ENCODE peak calls at places on chromosome 11, in nine cellular contexts. S, C, F, P, I, J, Z, B and T are unnamed samples.

GRCh38 chr11:73493838-73494598 is 103.9 kb downstream of the FAM168A start:
- DNase-seq in J (peak; percentile 7), C (no peak), Z (peak; percentile 90), S (no peak), B (peak; percentile 46), P (peak; percentile 27), I (no peak), F (no peak), T (no peak)

GRCh38 chr11:15861256-15861655 is 495.1 kb downstream of the SOX6 start:
- DNase-seq in Z (no peak), P (no peak), S (no peak), I (no peak), F (no peak), C (no peak), J (no peak), B (no peak), T (no peak)

GRCh38 chr11:125062931-125063428 is at the start of gene SLC37A2:
- DNase-seq in C (peak; percentile 92), Z (no peak), F (peak; percentile 62), B (no peak), I (peak; percentile 73), J (no peak), S (peak; percentile 73), P (peak; percentile 64), T (peak; percentile 78)

GRCh38 chr11:84608788-84609309 is 1018.3 kb downstream of the DLG2 start:
- DNase-seq in Z (no peak), F (no peak), C (no peak), S (no peak), I (no peak), B (no peak), P (no peak), J (no peak), T (no peak)

GRCh38 chr11:122756417-122756816 is 81.9 kb upstream of the CRTAM start:
- DNase-seq in P (no peak), B (no peak), J (no peak), F (no peak), C (no peak), S (peak; percentile 34), Z (no peak), I (peak; percentile 52), T (peak; percentile 94)

GRCh38 chr11:90288207-90288821 is 65.5 kb upstream of the CHORDC1 start:
- DNase-seq in J (peak; percentile 5), I (no peak), Z (peak; percentile 16), P (peak; percentile 41), C (no peak), B (no peak), F (no peak), S (no peak), T (no peak)

GRCh38 chr11:111303476-111303875 is 5.1 kb downstream of the POU2AF3 start:
- DNase-seq in F (no peak), P (no peak), J (no peak), S (peak; percentile 77), C (peak; percentile 66), I (peak; percentile 61), B (no peak), Z (no peak), T (no peak)

GRCh38 chr11:112511271-112511670 is 250.6 kb upstream of the PLET1 start:
- DNase-seq in C (peak; percentile 83), F (no peak), B (no peak), S (no peak), Z (no peak), P (no peak), I (no peak), J (no peak), T (no peak)

GRCh38 chr11:6443269-6444003 is 2.6 kb upstream of the HPX start:
- DNase-seq in Z (no peak), P (peak; percentile 56), S (peak; percentile 63), C (no peak), B (no peak), I (peak; percentile 61), F (no peak), J (peak; percentile 41), T (peak; percentile 13)

GRCh38 chr11:32829680-32830412 is at the start of gene PRRG4:
- DNase-seq in C (no peak), J (no peak), P (no peak), I (peak; percentile 87), B (no peak), S (peak; percentile 85), Z (no peak), F (no peak), T (no peak)

GRCh38 chr11:112608466-112608865 is 347.8 kb upstream of the PLET1 start:
- DNase-seq in Z (no peak), J (no peak), P (no peak), C (no peak), S (no peak), I (no peak), F (no peak), B (no peak), T (no peak)

GRCh38 chr11:64055077-64055476 is 19.3 kb downstream of the FLRT1 start:
- DNase-seq in S (no peak), P (no peak), C (no peak), Z (no peak), I (no peak), B (no peak), F (no peak), J (no peak), T (no peak)

GRCh38 chr11:70367071-70367470 is 31.3 kb upstream of the CTTN start:
- DNase-seq in S (no peak), F (no peak), C (no peak), P (peak; percentile 60), J (no peak), Z (no peak), B (no peak), I (no peak), T (no peak)

GRCh38 chr11:123159146-123159857 is 35.7 kb downstream of the CLMP start:
- DNase-seq in J (no peak), F (no peak), P (no peak), B (no peak), Z (no peak), S (no peak), C (no peak), I (no peak), T (peak; percentile 13)

GRCh38 chr11:3052109-3052479 is 5.1 kb downstream of the CARS1 start:
- DNase-seq in F (no peak), I (no peak), J (no peak), C (no peak), Z (no peak), S (no peak), B (no peak), P (no peak), T (no peak)
- TF ChIP-seq POLR2AphosphoS5 in F (no peak), I (no peak), J (peak; percentile 40), C (no peak), Z (no peak), S (no peak), B (no peak), P (no peak), T (no peak)

GRCh38 chr11:66956689-66957290 is 1.4 kb downstream of the PC start:
- DNase-seq in C (no peak), S (peak; percentile 27), P (no peak), Z (no peak), F (no peak), J (no peak), I (no peak), B (no peak), T (no peak)
- H3K27me3 ChIP-seq in C (no peaks in the 10 kb centered on the region), S (no peaks in the 10 kb centered on the region), P (no peaks in the 10 kb centered on the region), Z (no peaks in the 10 kb centered on the region), F (no peaks in the 10 kb centered on the region), J (no peaks in the 10 kb centered on the region), I (no peaks in the 10 kb centered on the region), B (no peaks in the 10 kb centered on the region), T (peaks cover 30% of the 10 kb centered on the region)

GRCh38 chr11:119030329-119031047 is at the start of gene SLC37A4:
- DNase-seq in F (peak; percentile 94), Z (peak; percentile 97), B (peak; percentile 98), S (peak; percentile 99), P (peak; percentile 98), J (peak; percentile 93), I (peak; percentile 100), C (peak; percentile 99), T (peak; percentile 99)
- TF ChIP-seq POLR2AphosphoS5 in F (peak; percentile 25), Z (peak; percentile 97), B (peak; percentile 29), S (peak; percentile 69), P (peak; percentile 63), J (peak; percentile 85), I (peak; percentile 86), C (peak; percentile 78), T (peak; percentile 41)

DNA sequence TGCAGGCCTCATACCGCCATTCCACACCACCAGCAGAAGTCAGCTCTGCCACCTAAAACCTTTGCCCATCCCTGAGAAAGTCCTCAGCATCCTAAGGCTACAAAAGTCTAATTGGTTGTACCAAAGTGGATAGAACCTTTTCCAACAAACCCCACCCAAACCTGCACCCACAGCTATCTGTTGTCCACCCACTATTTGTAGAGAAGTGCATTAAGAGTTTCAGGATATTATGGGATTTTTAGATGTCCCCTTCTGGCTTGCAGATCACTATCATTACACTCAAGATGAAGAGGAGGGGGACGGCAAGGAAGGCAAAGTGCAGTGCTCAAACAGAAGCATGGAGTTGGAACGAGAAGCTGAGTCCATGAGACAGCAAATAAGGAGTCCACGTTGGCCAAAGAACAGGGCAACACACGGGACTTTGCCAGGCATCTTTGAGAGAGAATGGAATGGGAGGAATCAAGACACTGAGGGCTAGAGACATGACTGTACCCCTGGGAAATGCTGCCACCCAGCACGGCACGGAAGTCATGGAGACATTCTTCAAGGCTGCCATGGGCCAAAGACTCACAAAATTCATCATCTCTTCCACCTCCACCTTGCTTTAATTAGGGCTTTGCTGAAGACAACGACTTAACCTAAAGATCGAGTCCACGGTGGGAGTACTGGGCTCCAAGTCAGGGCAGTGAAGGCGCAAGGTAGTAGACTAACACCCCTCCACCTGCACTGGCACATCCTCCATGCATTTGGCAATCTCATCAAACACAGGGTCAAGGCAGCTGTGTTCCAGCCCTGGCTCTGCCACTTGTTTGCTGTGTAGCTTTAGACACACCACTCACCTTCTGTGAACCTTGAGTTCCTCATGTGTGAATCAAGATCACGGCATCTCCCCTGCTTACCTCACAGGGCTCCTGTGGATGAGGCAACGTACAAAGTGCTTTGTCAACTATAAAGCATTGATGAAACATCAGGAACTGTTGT is 112.9 kb upstream of the TMEM45B start:
- DNase-seq in P (no peak), F (no peak), S (no peak), Z (no peak), J (no peak), B (no peak), I (no peak), C (peak; percentile 88), T (no peak)
- H3K27me3 ChIP-seq in P (no peaks in the 10 kb centered on the region), F (no peaks in the 10 kb centered on the region), S (no peaks in the 10 kb centered on the region), Z (no peaks in the 10 kb centered on the region), J (no peaks in the 10 kb centered on the region), B (no peaks in the 10 kb centered on the region), I (peaks cover 6% of the 10 kb centered on the region), C (no peaks in the 10 kb centered on the region), T (no peaks in the 10 kb centered on the region)